ENCODE peak calls at places on chromosomes 11 and 22, in seven cellular contexts. S is Peyer's patch, O is GM12865, T is BE2C, R is IMR-90, E is left ventricle myocardium inferior, W is BJ. X is an unnamed sample.

GRCh38 chr22:29029202-29030000 is 32.2 kb downstream of the C22orf31 start:
- DNase-seq in S (no peak), O (no peak), T (no peak), R (no peak), E (no peak), W (no peak), X (no peak)

GRCh38 chr11:120079750-120080610 is 57.9 kb downstream of the TRIM29 start:
- DNase-seq in S (no peak), O (no peak), T (peak), R (no peak), E (peak), W (no peak), X (no peak)

GRCh38 chr11:124938206-124938765 is 2.4 kb upstream of the HEPACAM start:
- DNase-seq in S (no peak), O (no peak), T (no peak), R (peak), E (no peak), W (no peak), X (no peak)

GRCh38 chr11:88384004-88384677 is 46.6 kb upstream of the CTSC start:
- DNase-seq in S (no peak), O (no peak), T (no peak), R (peak), E (no peak), W (no peak), X (no peak)

GRCh38 chr11:42521994-42522393 is 789.8 kb upstream of the API5 start:
- DNase-seq in S (no peak), O (no peak), T (no peak), R (no peak), E (no peak), W (no peak), X (no peak)

GRCh38 chr22:39617342-39617741 is 46.8 kb downstream of the CACNA1I start:
- DNase-seq in S (no peak), O (no peak), T (peak), R (no peak), E (no peak), W (no peak), X (no peak)

GRCh38 chr11:61888043-61888442 is 3.3 kb downstream of the FADS3 start:
- DNase-seq in S (peak), O (no peak), T (no peak), R (peak), E (peak), W (peak), X (peak)

GRCh38 chr11:79199729-79200354 is 241.0 kb downstream of the TENM4 start:
- DNase-seq in S (no peak), O (no peak), T (no peak), R (no peak), E (no peak), W (no peak), X (no peak)

GRCh38 chr22:47627561-47628253 is 865.3 kb downstream of the TBC1D22A start:
- DNase-seq in S (no peak), O (no peak), T (no peak), R (no peak), E (no peak), W (no peak), X (no peak)

GRCh38 chr22:35630387-35630793 is 13.3 kb upstream of the MB start:
- DNase-seq in S (no peak), O (no peak), T (no peak), R (peak), E (no peak), W (no peak), X (peak)

GRCh38 chr11:16841984-16842383 is 103.5 kb downstream of the C11orf58 start:
- DNase-seq in S (no peak), O (peak), T (no peak), R (no peak), E (no peak), W (no peak), X (no peak)

GRCh38 chr11:30631148-30631547 is 45.0 kb upstream of the MPPED2 start:
- DNase-seq in S (no peak), O (no peak), T (no peak), R (no peak), E (no peak), W (no peak), X (no peak)

GRCh38 chr22:38733329-38734202 is 22.2 kb downstream of the SUN2 start:
- DNase-seq in S (peak), O (peak), T (peak), R (peak), E (peak), W (no peak), X (no peak)

GRCh38 chr11:130642994-130643393 is 194.5 kb downstream of the ADAMTS15 start:
- DNase-seq in S (no peak), O (no peak), T (no peak), R (no peak), E (no peak), W (no peak), X (no peak)

GRCh38 chr11:60978546-60979380 is 7.3 kb downstream of the CD6 start:
- DNase-seq in S (peak), O (peak), T (no peak), R (no peak), E (no peak), W (no peak), X (no peak)

GRCh38 chr11:92707173-92707619 is 262.3 kb upstream of the MTNR1B start:
- DNase-seq in S (no peak), O (no peak), T (peak), R (no peak), E (no peak), W (no peak), X (no peak)

GRCh38 chr11:123006860-123007542 is 25.4 kb upstream of the BSX start:
- DNase-seq in S (no peak), O (no peak), T (no peak), R (no peak), E (no peak), W (no peak), X (no peak)

GRCh38 chr11:61011950-61012830 is 40.7 kb downstream of the CD6 start:
- DNase-seq in S (no peak), O (no peak), T (no peak), R (peak), E (no peak), W (no peak), X (no peak)

GRCh38 chr11:66849501-66850234 is 6.4 kb downstream of the RCE1 start:
- DNase-seq in S (peak), O (no peak), T (no peak), R (no peak), E (no peak), W (no peak), X (no peak)

GRCh38 chr11:63022422-63022821 is 6.8 kb upstream of the SLC22A8 start:
- DNase-seq in S (no peak), O (no peak), T (peak), R (no peak), E (no peak), W (no peak), X (no peak)

GRCh38 chr11:79438631-79439429 is 2.0 kb downstream of the TENM4 start:
- DNase-seq in S (peak), O (no peak), T (peak), R (peak), E (peak), W (no peak), X (no peak)

GRCh38 chr22:46788426-46789168 is 26.1 kb downstream of the TBC1D22A start:
- DNase-seq in S (peak), O (peak), T (no peak), R (no peak), E (no peak), W (no peak), X (no peak)

GRCh38 chr11:43697679-43698078 is 17.1 kb downstream of the HSD17B12 start:
- DNase-seq in S (no peak), O (no peak), T (no peak), R (peak), E (no peak), W (no peak), X (no peak)

GRCh38 chr11:70090989-70091388 is 12.9 kb downstream of the ANO1 start:
- DNase-seq in S (no peak), O (no peak), T (no peak), R (peak), E (peak), W (no peak), X (no peak)

GRCh38 chr11:128482512-128483191 is 104.7 kb downstream of the ETS1 start:
- DNase-seq in S (no peak), O (peak), T (no peak), R (peak), E (no peak), W (no peak), X (no peak)

GRCh38 chr22:50209893-50210292 is 9.1 kb downstream of the SELENOO start:
- DNase-seq in S (peak), O (peak), T (peak), R (peak), E (peak), W (no peak), X (no peak)

GRCh38 chr11:92784313-92784712 is 185.1 kb upstream of the MTNR1B start:
- DNase-seq in S (no peak), O (no peak), T (no peak), R (no peak), E (no peak), W (no peak), X (no peak)

DNA sequence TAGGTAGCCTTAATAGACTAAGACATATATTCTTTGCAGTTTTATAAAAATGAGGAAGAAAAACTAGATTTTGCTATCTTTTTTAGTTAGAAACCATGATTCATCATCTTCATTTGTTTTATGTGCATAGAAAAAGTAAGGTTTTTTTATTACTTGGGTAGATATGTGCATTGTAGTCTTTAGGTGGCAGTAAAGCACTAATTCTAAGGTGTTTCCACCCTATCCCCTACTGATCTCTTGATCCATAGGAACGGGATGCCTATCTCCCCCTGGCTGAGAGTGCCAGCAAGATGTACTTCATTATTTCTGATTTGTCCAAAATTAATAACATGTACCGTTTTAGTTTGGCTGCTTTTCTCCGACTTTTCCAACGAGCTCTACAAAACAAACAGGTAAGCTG is 148.1 kb downstream of the DYNC2H1 start:
- DNase-seq in S (no peak), O (no peak), T (no peak), R (peak), E (no peak), W (no peak), X (no peak)
- TF ChIP-seq CTCF in S (no peak), O (no peak), T (peak), R (peak), E (no peak), W (peak), X (peak)

GRCh38 chr11:73315288-73316020 is 7.4 kb downstream of the ARHGEF17 start:
- DNase-seq in S (no peak), O (no peak), T (no peak), R (no peak), E (no peak), W (no peak), X (no peak)

GRCh38 chr11:73316422-73316821 is 8.3 kb downstream of the ARHGEF17 start:
- DNase-seq in S (no peak), O (no peak), T (no peak), R (no peak), E (no peak), W (no peak), X (no peak)

GRCh38 chr11:73312806-73313403 is 4.8 kb downstream of the ARHGEF17 start:
- DNase-seq in S (no peak), O (no peak), T (no peak), R (peak), E (no peak), W (no peak), X (no peak)

GRCh38 chr11:73313652-73314051 is 5.6 kb downstream of the ARHGEF17 start:
- DNase-seq in S (no peak), O (peak), T (no peak), R (no peak), E (no peak), W (no peak), X (no peak)

GRCh38 chr11:73314121-73314948 is 6.3 kb downstream of the ARHGEF17 start:
- DNase-seq in S (no peak), O (peak), T (no peak), R (peak), E (peak), W (no peak), X (no peak)
- H3K4me3 ChIP-seq in S (no peak), O (no peak), T (no peak), R (no peak), E (peak), W (peak), X (peak)

DNA sequence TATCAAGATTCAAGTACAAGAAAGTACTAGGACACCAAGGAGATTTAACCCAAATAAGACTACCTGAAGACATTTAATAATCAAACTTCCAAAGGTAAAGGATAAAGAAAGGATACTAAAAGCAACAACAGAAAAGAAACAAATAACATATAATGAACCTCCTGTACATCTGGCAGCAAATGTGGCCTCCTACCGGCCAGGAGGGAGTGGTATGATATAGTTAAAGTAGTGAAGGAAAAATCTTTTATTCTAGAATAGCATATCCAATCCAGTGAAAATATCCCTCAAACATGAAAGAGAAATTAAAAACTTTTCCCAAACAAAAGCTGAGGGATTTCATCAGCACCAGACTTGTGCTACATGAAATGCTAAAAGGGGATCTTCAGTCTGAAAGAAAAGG is 104.7 kb upstream of the GUCY1A2 start:
- DNase-seq in S (no peak), O (no peak), T (no peak), R (no peak), E (no peak), W (no peak), X (no peak)
- TF ChIP-seq CTCF in S (no peak), O (no peak), T (peak), R (no peak), E (no peak), W (no peak), X (peak)

GRCh38 chr11:33941637-33942160 is 49.8 kb upstream of the LMO2 start:
- DNase-seq in S (no peak), O (peak), T (peak), R (no peak), E (peak), W (no peak), X (no peak)
- H3K4me3 ChIP-seq in S (no peak), O (no peak), T (no peak), R (no peak), E (no peak), W (no peak), X (no peak)